ENCODE peak calls at places on chromosomes 16 and 17, in nine cellular contexts. One of them, this sample, is unnamed.

GRCh38 chr17:7717756-7718350 is 309 bp downstream of the DNAH2 start:
- DNase-seq in Peyer's patch: no peak
- DNase-seq in body of pancreas: peak
- DNase-seq in heart left ventricle: no peak
- DNase-seq in cardiac fibroblast: no peak
- DNase-seq in AG09309: no peak
- DNase-seq in epithelial cell of esophagus: no peak
- DNase-seq in mammary epithelial cell: no peak
- DNase-seq in endothelial cell: no peak
- DNase-seq in this sample: no peak

GRCh38 chr17:3894927-3895343 is 2.1 kb upstream of the CAMKK1 start:
- DNase-seq in Peyer's patch: no peak
- DNase-seq in body of pancreas: peak
- DNase-seq in heart left ventricle: peak
- DNase-seq in cardiac fibroblast: peak
- DNase-seq in AG09309: no peak
- DNase-seq in epithelial cell of esophagus: peak
- DNase-seq in mammary epithelial cell: no peak
- DNase-seq in endothelial cell: no peak
- DNase-seq in this sample: no peak

GRCh38 chr17:19747829-19748806 is at the start of gene ALDH3A1:
- DNase-seq in Peyer's patch: no peak
- DNase-seq in body of pancreas: peak
- DNase-seq in heart left ventricle: no peak
- DNase-seq in cardiac fibroblast: no peak
- DNase-seq in AG09309: no peak
- DNase-seq in epithelial cell of esophagus: peak
- DNase-seq in mammary epithelial cell: no peak
- DNase-seq in endothelial cell: no peak
- DNase-seq in this sample: no peak

GRCh38 chr17:78962345-78962983 is 17.3 kb downstream of the LGALS3BP start:
- DNase-seq in Peyer's patch: peak
- DNase-seq in body of pancreas: no peak
- DNase-seq in heart left ventricle: no peak
- DNase-seq in cardiac fibroblast: no peak
- DNase-seq in AG09309: no peak
- DNase-seq in epithelial cell of esophagus: peak
- DNase-seq in mammary epithelial cell: peak
- DNase-seq in endothelial cell: no peak
- DNase-seq in this sample: no peak

GRCh38 chr16:84050316-84050715 is 7.7 kb upstream of the SLC38A8 start:
- DNase-seq in Peyer's patch: no peak
- DNase-seq in body of pancreas: no peak
- DNase-seq in heart left ventricle: peak
- DNase-seq in cardiac fibroblast: no peak
- DNase-seq in AG09309: no peak
- DNase-seq in epithelial cell of esophagus: no peak
- DNase-seq in mammary epithelial cell: no peak
- DNase-seq in endothelial cell: no peak
- DNase-seq in this sample: no peak

GRCh38 chr17:42682400-42683384 is at the start of gene CNTNAP1:
- DNase-seq in Peyer's patch: no peak
- DNase-seq in body of pancreas: peak
- DNase-seq in heart left ventricle: peak
- DNase-seq in cardiac fibroblast: peak
- DNase-seq in AG09309: no peak
- DNase-seq in epithelial cell of esophagus: peak
- DNase-seq in mammary epithelial cell: peak
- DNase-seq in endothelial cell: peak
- DNase-seq in this sample: peak

GRCh38 chr16:56832768-56833167 is 32.2 kb upstream of the SLC12A3 start:
- DNase-seq in Peyer's patch: no peak
- DNase-seq in body of pancreas: no peak
- DNase-seq in heart left ventricle: no peak
- DNase-seq in cardiac fibroblast: no peak
- DNase-seq in AG09309: no peak
- DNase-seq in epithelial cell of esophagus: no peak
- DNase-seq in mammary epithelial cell: no peak
- DNase-seq in endothelial cell: no peak
- DNase-seq in this sample: no peak

GRCh38 chr17:64387145-64387473 is 3.6 kb downstream of the PECAM1 start:
- DNase-seq in Peyer's patch: peak
- DNase-seq in body of pancreas: no peak
- DNase-seq in heart left ventricle: no peak
- DNase-seq in cardiac fibroblast: no peak
- DNase-seq in AG09309: no peak
- DNase-seq in epithelial cell of esophagus: no peak
- DNase-seq in mammary epithelial cell: no peak
- DNase-seq in endothelial cell: no peak
- DNase-seq in this sample: no peak

GRCh38 chr16:29316673-29317237 is 89.8 kb downstream of the NPIPB11 start:
- DNase-seq in Peyer's patch: no peak
- DNase-seq in body of pancreas: peak
- DNase-seq in heart left ventricle: no peak
- DNase-seq in cardiac fibroblast: no peak
- DNase-seq in AG09309: no peak
- DNase-seq in epithelial cell of esophagus: no peak
- DNase-seq in mammary epithelial cell: no peak
- DNase-seq in endothelial cell: no peak
- DNase-seq in this sample: no peak

GRCh38 chr16:48538746-48539484 is 71.1 kb downstream of the N4BP1 start:
- DNase-seq in Peyer's patch: peak
- DNase-seq in body of pancreas: no peak
- DNase-seq in heart left ventricle: no peak
- DNase-seq in cardiac fibroblast: no peak
- DNase-seq in AG09309: no peak
- DNase-seq in epithelial cell of esophagus: no peak
- DNase-seq in mammary epithelial cell: no peak
- DNase-seq in endothelial cell: peak
- DNase-seq in this sample: no peak
- TF ChIP-seq CTCF in Peyer's patch: no peak
- TF ChIP-seq CTCF in body of pancreas: no peak
- TF ChIP-seq CTCF in heart left ventricle: peak
- TF ChIP-seq CTCF in cardiac fibroblast: peak
- TF ChIP-seq CTCF in AG09309: peak
- TF ChIP-seq CTCF in epithelial cell of esophagus: peak
- TF ChIP-seq CTCF in mammary epithelial cell: peak
- TF ChIP-seq CTCF in endothelial cell: no peak
- TF ChIP-seq CTCF in this sample: peak

DNA sequence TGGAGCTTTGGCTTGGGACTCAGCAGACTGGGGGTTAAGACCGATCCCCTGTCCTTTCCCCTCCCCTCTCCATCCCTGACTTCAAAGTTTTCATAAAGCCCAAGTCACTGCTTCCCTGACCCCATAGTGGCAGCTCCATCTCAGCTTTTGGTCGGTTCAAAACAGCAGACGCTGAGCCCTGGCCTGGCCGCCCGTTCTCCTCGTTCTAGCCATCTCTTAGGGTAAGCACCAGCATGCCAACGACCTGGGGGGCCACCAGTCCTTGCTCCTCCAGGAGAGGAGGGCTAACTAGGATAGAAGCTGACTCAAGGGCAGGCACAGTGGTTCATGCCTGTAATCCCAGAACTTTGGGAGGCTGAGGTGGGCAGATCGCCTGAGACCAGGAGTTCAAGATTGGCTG is 1.5 kb upstream of the HIGD1B start:
- DNase-seq in Peyer's patch: no peak
- DNase-seq in body of pancreas: no peak
- DNase-seq in heart left ventricle: no peak
- DNase-seq in cardiac fibroblast: no peak
- DNase-seq in AG09309: no peak
- DNase-seq in epithelial cell of esophagus: no peak
- DNase-seq in mammary epithelial cell: no peak
- DNase-seq in endothelial cell: no peak
- DNase-seq in this sample: no peak
- TF ChIP-seq CTCF in Peyer's patch: no peak
- TF ChIP-seq CTCF in body of pancreas: no peak
- TF ChIP-seq CTCF in heart left ventricle: no peak
- TF ChIP-seq CTCF in cardiac fibroblast: no peak
- TF ChIP-seq CTCF in AG09309: no peak
- TF ChIP-seq CTCF in epithelial cell of esophagus: no peak
- TF ChIP-seq CTCF in mammary epithelial cell: no peak
- TF ChIP-seq CTCF in endothelial cell: no peak
- TF ChIP-seq CTCF in this sample: no peak

GRCh38 chr16:72008424-72009216 is at the start of gene DHODH:
- DNase-seq in Peyer's patch: peak
- DNase-seq in body of pancreas: peak
- DNase-seq in heart left ventricle: peak
- DNase-seq in cardiac fibroblast: peak
- DNase-seq in AG09309: peak
- DNase-seq in epithelial cell of esophagus: peak
- DNase-seq in mammary epithelial cell: peak
- DNase-seq in endothelial cell: peak
- DNase-seq in this sample: peak
- TF ChIP-seq CTCF in Peyer's patch: no peak
- TF ChIP-seq CTCF in body of pancreas: no peak
- TF ChIP-seq CTCF in heart left ventricle: no peak
- TF ChIP-seq CTCF in cardiac fibroblast: peak
- TF ChIP-seq CTCF in AG09309: no peak
- TF ChIP-seq CTCF in epithelial cell of esophagus: no peak
- TF ChIP-seq CTCF in mammary epithelial cell: peak
- TF ChIP-seq CTCF in endothelial cell: no peak
- TF ChIP-seq CTCF in this sample: no peak

GRCh38 chr16:2786826-2787151 is 571 bp downstream of the PRSS33 start:
- DNase-seq in Peyer's patch: no peak
- DNase-seq in body of pancreas: no peak
- DNase-seq in heart left ventricle: no peak
- DNase-seq in cardiac fibroblast: no peak
- DNase-seq in AG09309: no peak
- DNase-seq in epithelial cell of esophagus: no peak
- DNase-seq in mammary epithelial cell: no peak
- DNase-seq in endothelial cell: no peak
- DNase-seq in this sample: no peak
- TF ChIP-seq CTCF in Peyer's patch: no peak
- TF ChIP-seq CTCF in body of pancreas: no peak
- TF ChIP-seq CTCF in heart left ventricle: no peak
- TF ChIP-seq CTCF in cardiac fibroblast: no peak
- TF ChIP-seq CTCF in AG09309: no peak
- TF ChIP-seq CTCF in epithelial cell of esophagus: no peak
- TF ChIP-seq CTCF in mammary epithelial cell: no peak
- TF ChIP-seq CTCF in endothelial cell: no peak
- TF ChIP-seq CTCF in this sample: no peak

GRCh38 chr16:71441348-71441781 is 489 bp downstream of the TLE7 start:
- DNase-seq in Peyer's patch: no peak
- DNase-seq in body of pancreas: no peak
- DNase-seq in heart left ventricle: no peak
- DNase-seq in cardiac fibroblast: no peak
- DNase-seq in AG09309: no peak
- DNase-seq in epithelial cell of esophagus: no peak
- DNase-seq in mammary epithelial cell: no peak
- DNase-seq in endothelial cell: no peak
- DNase-seq in this sample: peak
- TF ChIP-seq CTCF in Peyer's patch: no peak
- TF ChIP-seq CTCF in body of pancreas: no peak
- TF ChIP-seq CTCF in heart left ventricle: peak
- TF ChIP-seq CTCF in cardiac fibroblast: peak
- TF ChIP-seq CTCF in AG09309: peak
- TF ChIP-seq CTCF in epithelial cell of esophagus: peak
- TF ChIP-seq CTCF in mammary epithelial cell: peak
- TF ChIP-seq CTCF in endothelial cell: peak
- TF ChIP-seq CTCF in this sample: peak

GRCh38 chr17:77771145-77771544 is 187.4 kb upstream of the TNRC6C start:
- DNase-seq in Peyer's patch: no peak
- DNase-seq in body of pancreas: no peak
- DNase-seq in heart left ventricle: no peak
- DNase-seq in cardiac fibroblast: no peak
- DNase-seq in AG09309: no peak
- DNase-seq in epithelial cell of esophagus: no peak
- DNase-seq in mammary epithelial cell: no peak
- DNase-seq in endothelial cell: no peak
- DNase-seq in this sample: no peak

GRCh38 chr17:77772899-77773358 is 185.6 kb upstream of the TNRC6C start:
- DNase-seq in Peyer's patch: no peak
- DNase-seq in body of pancreas: no peak
- DNase-seq in heart left ventricle: no peak
- DNase-seq in cardiac fibroblast: no peak
- DNase-seq in AG09309: no peak
- DNase-seq in epithelial cell of esophagus: no peak
- DNase-seq in mammary epithelial cell: no peak
- DNase-seq in endothelial cell: no peak
- DNase-seq in this sample: no peak

GRCh38 chr17:77771998-77772397 is 186.5 kb upstream of the TNRC6C start:
- DNase-seq in Peyer's patch: no peak
- DNase-seq in body of pancreas: no peak
- DNase-seq in heart left ventricle: no peak
- DNase-seq in cardiac fibroblast: no peak
- DNase-seq in AG09309: no peak
- DNase-seq in epithelial cell of esophagus: no peak
- DNase-seq in mammary epithelial cell: no peak
- DNase-seq in endothelial cell: no peak
- DNase-seq in this sample: no peak

GRCh38 chr17:77771587-77771986 is 186.9 kb upstream of the TNRC6C start:
- DNase-seq in Peyer's patch: no peak
- DNase-seq in body of pancreas: no peak
- DNase-seq in heart left ventricle: no peak
- DNase-seq in cardiac fibroblast: no peak
- DNase-seq in AG09309: no peak
- DNase-seq in epithelial cell of esophagus: no peak
- DNase-seq in mammary epithelial cell: no peak
- DNase-seq in endothelial cell: no peak
- DNase-seq in this sample: no peak

DNA sequence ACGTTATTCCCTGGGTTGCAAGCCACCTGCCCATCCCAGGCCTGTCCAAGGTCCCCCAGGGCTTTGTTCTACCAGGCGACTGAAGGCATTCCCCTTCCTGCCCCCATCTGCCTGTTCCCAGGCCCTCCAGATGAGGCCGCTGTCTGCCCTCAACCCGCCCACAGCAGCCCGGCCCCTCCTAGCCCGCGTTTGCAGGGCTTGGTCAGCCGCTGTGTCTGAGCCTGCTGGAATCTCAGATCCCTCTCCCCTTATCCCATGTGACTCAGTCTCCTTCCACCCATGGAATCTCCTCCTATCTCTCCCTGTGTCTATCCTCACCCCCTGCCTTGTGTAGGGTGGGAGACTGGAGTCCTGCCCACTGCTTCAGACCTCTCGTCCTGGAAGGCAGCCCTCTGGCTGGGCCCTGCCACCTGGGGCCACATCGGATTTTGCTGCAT is 186.0 kb upstream of the TNRC6C start:
- DNase-seq in Peyer's patch: peak
- DNase-seq in body of pancreas: peak
- DNase-seq in heart left ventricle: peak
- DNase-seq in cardiac fibroblast: peak
- DNase-seq in AG09309: no peak
- DNase-seq in epithelial cell of esophagus: no peak
- DNase-seq in mammary epithelial cell: no peak
- DNase-seq in endothelial cell: peak
- DNase-seq in this sample: peak
- TF ChIP-seq CTCF in Peyer's patch: peak
- TF ChIP-seq CTCF in body of pancreas: no peak
- TF ChIP-seq CTCF in heart left ventricle: peak
- TF ChIP-seq CTCF in cardiac fibroblast: peak
- TF ChIP-seq CTCF in AG09309: peak
- TF ChIP-seq CTCF in epithelial cell of esophagus: peak
- TF ChIP-seq CTCF in mammary epithelial cell: peak
- TF ChIP-seq CTCF in endothelial cell: peak
- TF ChIP-seq CTCF in this sample: peak